ENCODE peak calls at places on chromosome 4, in five cellular contexts. One of them, this sample, is unnamed.

GRCh38 chr4:8708401-8709021 is 115.9 kb downstream of the CPZ start:
- DNase-seq in activated T-cell treated with anti-CD3 and anti-CD28 coated beads for 4 hours: no peak
- DNase-seq in HCEC 1CT: no peak
- DNase-seq in GM04503: no peak
- DNase-seq in NCI-H1092 treated with DMSO at 0.1 percent for 48 hours: no peak
- DNase-seq in this sample: peak; percentile 64

GRCh38 chr4:1409079-1409805 is 3.0 kb upstream of the NKX1-1 start:
- DNase-seq in activated T-cell treated with anti-CD3 and anti-CD28 coated beads for 4 hours: no peak
- DNase-seq in HCEC 1CT: no peak
- DNase-seq in GM04503: no peak
- DNase-seq in NCI-H1092 treated with DMSO at 0.1 percent for 48 hours: no peak
- DNase-seq in this sample: no peak

GRCh38 chr4:56264861-56265260 is 122.4 kb downstream of the AASDH start:
- DNase-seq in activated T-cell treated with anti-CD3 and anti-CD28 coated beads for 4 hours: no peak
- DNase-seq in HCEC 1CT: no peak
- DNase-seq in GM04503: no peak
- DNase-seq in NCI-H1092 treated with DMSO at 0.1 percent for 48 hours: no peak
- DNase-seq in this sample: no peak

GRCh38 chr4:148834804-148835598 is 392.8 kb upstream of the NR3C2 start:
- DNase-seq in activated T-cell treated with anti-CD3 and anti-CD28 coated beads for 4 hours: no peak
- DNase-seq in HCEC 1CT: no peak
- DNase-seq in GM04503: peak; percentile 41
- DNase-seq in NCI-H1092 treated with DMSO at 0.1 percent for 48 hours: no peak
- DNase-seq in this sample: no peak

GRCh38 chr4:158656439-158656838 is 15.2 kb downstream of the C4orf46 start:
- DNase-seq in activated T-cell treated with anti-CD3 and anti-CD28 coated beads for 4 hours: no peak
- DNase-seq in HCEC 1CT: no peak
- DNase-seq in GM04503: no peak
- DNase-seq in NCI-H1092 treated with DMSO at 0.1 percent for 48 hours: no peak
- DNase-seq in this sample: no peak

GRCh38 chr4:29829067-29829466 is 891.1 kb upstream of the PCDH7 start:
- DNase-seq in activated T-cell treated with anti-CD3 and anti-CD28 coated beads for 4 hours: no peak
- DNase-seq in HCEC 1CT: no peak
- DNase-seq in GM04503: no peak
- DNase-seq in NCI-H1092 treated with DMSO at 0.1 percent for 48 hours: no peak
- DNase-seq in this sample: no peak

GRCh38 chr4:128862608-128863313 is 53.3 kb downstream of the JADE1 start:
- DNase-seq in activated T-cell treated with anti-CD3 and anti-CD28 coated beads for 4 hours: peak; percentile 28
- DNase-seq in HCEC 1CT: no peak
- DNase-seq in GM04503: no peak
- DNase-seq in NCI-H1092 treated with DMSO at 0.1 percent for 48 hours: no peak
- DNase-seq in this sample: no peak

GRCh38 chr4:103996059-103996458 is 276.3 kb upstream of the TACR3 start:
- DNase-seq in activated T-cell treated with anti-CD3 and anti-CD28 coated beads for 4 hours: no peak
- DNase-seq in HCEC 1CT: peak; percentile 30
- DNase-seq in GM04503: no peak
- DNase-seq in NCI-H1092 treated with DMSO at 0.1 percent for 48 hours: peak; percentile 3
- DNase-seq in this sample: no peak

GRCh38 chr4:119302073-119302832 is 19.7 kb downstream of the FABP2 start:
- DNase-seq in activated T-cell treated with anti-CD3 and anti-CD28 coated beads for 4 hours: no peak
- DNase-seq in HCEC 1CT: no peak
- DNase-seq in GM04503: no peak
- DNase-seq in NCI-H1092 treated with DMSO at 0.1 percent for 48 hours: no peak
- DNase-seq in this sample: no peak

GRCh38 chr4:83664741-83665140 is 128.8 kb downstream of the GPAT3 start:
- DNase-seq in activated T-cell treated with anti-CD3 and anti-CD28 coated beads for 4 hours: no peak
- DNase-seq in HCEC 1CT: no peak
- DNase-seq in GM04503: no peak
- DNase-seq in NCI-H1092 treated with DMSO at 0.1 percent for 48 hours: no peak
- DNase-seq in this sample: no peak

GRCh38 chr4:48173055-48173991 is 39.3 kb upstream of the TXK start:
- DNase-seq in activated T-cell treated with anti-CD3 and anti-CD28 coated beads for 4 hours: no peak
- DNase-seq in HCEC 1CT: peak; percentile 75
- DNase-seq in GM04503: peak; percentile 70
- DNase-seq in NCI-H1092 treated with DMSO at 0.1 percent for 48 hours: no peak
- DNase-seq in this sample: no peak

GRCh38 chr4:821631-822030 is 4.3 kb downstream of the CPLX1 start:
- DNase-seq in activated T-cell treated with anti-CD3 and anti-CD28 coated beads for 4 hours: no peak
- DNase-seq in HCEC 1CT: no peak
- DNase-seq in GM04503: no peak
- DNase-seq in NCI-H1092 treated with DMSO at 0.1 percent for 48 hours: no peak
- DNase-seq in this sample: no peak